ENCODE peak calls at places on chromosome 20, in ten cellular contexts. S, Q, G, B, I, T, O, R, K and Y are unnamed samples. For H3K4me1, the result is how much of the 10 kb centered on the place peaks cover.

GRCh38 chr20:1618954-1619550 is 757 bp downstream of the SIRPB1 start:
- DNase-seq in S (no peak), Q (no peak), G (no peak), B (peak), I (no peak), T (no peak), O (peak), R (no peak), K (no peak), Y (no peak)

GRCh38 chr20:8487715-8488114 is 355.6 kb downstream of the PLCB1 start:
- DNase-seq in S (no peak), Q (no peak), G (no peak), B (no peak), I (no peak), T (no peak), O (no peak), R (no peak), K (no peak), Y (no peak)

GRCh38 chr20:2141592-2142575 is 40.3 kb downstream of the STK35 start:
- DNase-seq in S (no peak), Q (no peak), G (no peak), B (no peak), I (no peak), T (no peak), O (no peak), R (no peak), K (no peak), Y (no peak)

GRCh38 chr20:43843096-43843964 is 71.3 kb upstream of the TOX2 start:
- DNase-seq in S (peak), Q (peak), G (no peak), B (peak), I (no peak), T (peak), O (peak), R (peak), K (peak), Y (no peak)

GRCh38 chr20:10639762-10640556 is 33.8 kb downstream of the JAG1 start:
- DNase-seq in S (no peak), Q (no peak), G (peak), B (no peak), I (no peak), T (no peak), O (no peak), R (no peak), K (no peak), Y (peak)

GRCh38 chr20:33664762-33665144 is 2.0 kb upstream of the ACTL10 start:
- DNase-seq in S (no peak), Q (no peak), G (no peak), B (no peak), I (no peak), T (no peak), O (no peak), R (no peak), K (no peak), Y (peak)

GRCh38 chr20:7772376-7772775 is 167.9 kb downstream of the HAO1 start:
- DNase-seq in S (peak), Q (peak), G (no peak), B (peak), I (no peak), T (peak), O (no peak), R (no peak), K (peak), Y (no peak)

GRCh38 chr20:37627767-37628130 is 66.1 kb upstream of the CTNNBL1 start:
- DNase-seq in S (no peak), Q (no peak), G (no peak), B (no peak), I (no peak), T (no peak), O (peak), R (no peak), K (no peak), Y (no peak)

GRCh38 chr20:59004763-59005522 is 2.1 kb downstream of the CTSZ start:
- DNase-seq in S (peak), Q (no peak), G (no peak), B (no peak), I (no peak), T (no peak), O (no peak), R (peak), K (no peak), Y (peak)

GRCh38 chr20:17953935-17954334 is 14.7 kb downstream of the SNX5 start:
- DNase-seq in S (no peak), Q (no peak), G (no peak), B (no peak), I (no peak), T (no peak), O (no peak), R (no peak), K (no peak), Y (no peak)
- H3K4me1 ChIP-seq in S (under half), Q (under half), G (under half), B (under half), I (under half), T (under half), O (under half), R (under half), K (under half), Y (under half)

DNA sequence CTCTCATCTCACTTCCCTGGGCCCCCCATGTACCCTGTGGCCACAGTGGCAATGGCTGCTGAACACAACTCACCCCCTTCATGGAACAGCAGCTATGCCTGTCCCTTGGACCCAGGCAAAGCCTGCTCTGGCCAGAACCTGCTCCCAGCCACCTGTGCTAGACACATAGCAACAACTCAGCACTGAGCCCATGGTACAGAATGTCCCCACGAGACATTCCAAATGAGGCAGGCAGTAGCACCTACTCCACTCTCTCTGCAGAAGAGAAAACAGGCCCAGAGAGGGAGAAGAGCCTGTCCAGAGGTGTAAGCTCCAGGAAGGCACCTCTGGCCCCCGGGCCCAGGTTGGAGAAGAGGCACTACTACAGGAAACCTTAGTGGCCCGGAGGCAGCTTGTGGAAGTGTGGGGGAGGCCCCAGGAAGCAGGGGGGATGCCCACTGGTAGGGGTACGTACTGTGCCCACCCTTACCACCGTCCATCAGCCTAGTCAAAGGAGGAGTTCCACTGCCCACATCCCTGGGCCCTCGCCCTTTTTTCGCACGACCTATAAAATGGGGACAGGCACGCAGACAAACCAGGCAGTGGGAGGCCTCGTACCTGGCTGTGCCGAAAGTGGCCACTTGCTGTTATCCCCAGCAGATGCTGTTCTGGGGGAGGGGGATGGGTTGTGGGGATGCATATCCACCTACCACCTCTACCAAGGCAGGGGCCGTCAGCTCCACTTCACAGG is 97.2 kb downstream of the ASXL1 start:
- DNase-seq in S (no peak), Q (no peak), G (no peak), B (no peak), I (no peak), T (no peak), O (no peak), R (no peak), K (no peak), Y (peak)
- H3K9ac ChIP-seq in S (no peak), Q (no peak), G (no peak), B (no peak), I (no peak), T (no peak), O (no peak), R (no peak), K (no peak), Y (no peak)

GRCh38 chr20:45971675-45972499 is at the start of gene ZNF335:
- DNase-seq in S (peak), Q (peak), G (peak), B (peak), I (peak), T (peak), O (peak), R (peak), K (peak), Y (peak)
- TF ChIP-seq CTCF in S (no peak), Q (no peak), G (peak), B (peak), I (no peak), T (no peak), O (no peak), R (peak), K (no peak), Y (peak)

GRCh38 chr20:49891486-49891885 is 23.8 kb downstream of the SPATA2 start:
- DNase-seq in S (no peak), Q (no peak), G (no peak), B (no peak), I (no peak), T (no peak), O (no peak), R (no peak), K (no peak), Y (no peak)
- H3K4me1 ChIP-seq in S (under half), Q (under half), G (under half), B (under half), I (under half), T (under half), O (under half), R (under half), K (under half), Y (under half)

GRCh38 chr20:50285376-50286173 is 94.9 kb downstream of the CEBPB start:
- DNase-seq in S (peak), Q (peak), G (no peak), B (peak), I (no peak), T (no peak), O (peak), R (no peak), K (peak), Y (peak)
- H3K9ac ChIP-seq in S (peak), Q (peak), G (no peak), B (peak), I (no peak), T (no peak), O (no peak), R (peak), K (peak), Y (no peak)

GRCh38 chr20:40938020-40938419 is 90.6 kb upstream of the TOP1 start:
- DNase-seq in S (no peak), Q (no peak), G (no peak), B (no peak), I (peak), T (no peak), O (no peak), R (no peak), K (no peak), Y (no peak)
- TF ChIP-seq CTCF in S (no peak), Q (peak), G (peak), B (no peak), I (peak), T (no peak), O (peak), R (no peak), K (no peak), Y (no peak)

DNA sequence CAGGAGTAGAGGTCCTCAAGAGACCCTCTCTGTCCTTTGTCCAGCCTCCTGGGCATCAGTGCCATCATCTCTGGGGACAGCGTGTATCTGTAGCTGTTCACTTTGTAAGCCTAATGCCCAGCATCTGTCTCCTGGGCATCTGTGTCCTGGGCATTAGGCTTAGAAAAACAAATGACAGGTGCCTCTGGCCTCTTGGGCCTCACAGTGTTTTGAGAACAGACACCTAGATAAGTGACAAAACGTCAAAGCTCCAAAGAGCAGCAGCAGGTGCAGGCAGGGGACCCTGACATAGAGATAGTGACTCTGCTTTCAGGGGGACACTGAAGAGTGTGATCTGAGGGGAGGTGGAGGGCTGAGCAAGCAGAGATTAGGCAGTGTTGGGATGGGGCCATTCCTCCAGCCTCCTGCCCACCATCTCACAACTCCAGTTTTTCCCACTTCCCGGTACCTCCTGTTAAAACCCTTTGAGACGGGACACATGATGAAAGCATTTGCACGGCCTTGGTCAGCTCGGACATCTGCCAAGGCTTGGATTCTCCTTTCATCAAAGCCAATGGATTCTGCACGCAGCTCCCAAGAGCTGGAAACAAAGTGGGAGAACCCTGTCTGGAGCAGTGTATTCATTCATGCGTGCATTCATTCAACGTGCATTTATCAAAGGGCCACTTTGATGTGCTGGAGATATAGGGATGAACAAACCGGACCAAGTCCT is 55.5 kb upstream of the CD93 start:
- DNase-seq in S (no peak), Q (no peak), G (no peak), B (no peak), I (no peak), T (no peak), O (no peak), R (no peak), K (peak), Y (no peak)
- H3K4me1 ChIP-seq in S (half or more), Q (under half), G (under half), B (under half), I (under half), T (half or more), O (under half), R (under half), K (under half), Y (under half)

DNA sequence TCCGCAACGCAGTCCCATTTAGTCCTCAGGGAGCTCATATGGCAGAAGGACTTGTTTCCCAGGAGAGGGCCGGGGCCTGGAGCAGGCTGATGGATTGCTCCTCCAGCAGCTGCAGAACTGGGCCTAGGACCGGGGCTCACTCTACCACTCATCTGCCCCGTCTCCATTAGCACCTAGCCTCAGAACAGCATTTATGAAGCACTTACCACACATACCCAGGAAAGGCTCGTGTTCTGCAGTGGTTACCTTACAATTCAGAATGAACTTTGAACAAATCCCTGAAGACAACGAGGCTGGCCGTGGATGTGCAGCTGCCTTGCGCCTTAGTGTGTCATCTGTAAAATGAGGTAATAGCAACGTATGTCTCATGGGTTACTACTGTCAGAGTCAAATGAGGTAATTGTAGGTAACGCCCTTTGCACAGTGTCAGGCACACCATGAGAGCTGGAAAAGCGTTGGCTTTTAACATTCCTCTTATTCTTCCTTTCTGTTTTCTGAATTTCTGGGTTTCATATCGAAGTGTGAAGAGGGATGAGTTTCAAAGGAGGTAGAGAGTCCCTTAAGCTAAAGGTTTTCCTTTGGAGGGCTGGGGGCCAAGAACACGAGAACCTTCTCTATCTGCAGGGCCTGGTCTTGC is 46.3 kb upstream of the CD93 start:
- DNase-seq in S (peak), Q (no peak), G (no peak), B (no peak), I (no peak), T (no peak), O (no peak), R (no peak), K (no peak), Y (no peak)
- H3K9ac ChIP-seq in S (peak), Q (no peak), G (no peak), B (no peak), I (no peak), T (no peak), O (no peak), R (no peak), K (no peak), Y (no peak)

DNA sequence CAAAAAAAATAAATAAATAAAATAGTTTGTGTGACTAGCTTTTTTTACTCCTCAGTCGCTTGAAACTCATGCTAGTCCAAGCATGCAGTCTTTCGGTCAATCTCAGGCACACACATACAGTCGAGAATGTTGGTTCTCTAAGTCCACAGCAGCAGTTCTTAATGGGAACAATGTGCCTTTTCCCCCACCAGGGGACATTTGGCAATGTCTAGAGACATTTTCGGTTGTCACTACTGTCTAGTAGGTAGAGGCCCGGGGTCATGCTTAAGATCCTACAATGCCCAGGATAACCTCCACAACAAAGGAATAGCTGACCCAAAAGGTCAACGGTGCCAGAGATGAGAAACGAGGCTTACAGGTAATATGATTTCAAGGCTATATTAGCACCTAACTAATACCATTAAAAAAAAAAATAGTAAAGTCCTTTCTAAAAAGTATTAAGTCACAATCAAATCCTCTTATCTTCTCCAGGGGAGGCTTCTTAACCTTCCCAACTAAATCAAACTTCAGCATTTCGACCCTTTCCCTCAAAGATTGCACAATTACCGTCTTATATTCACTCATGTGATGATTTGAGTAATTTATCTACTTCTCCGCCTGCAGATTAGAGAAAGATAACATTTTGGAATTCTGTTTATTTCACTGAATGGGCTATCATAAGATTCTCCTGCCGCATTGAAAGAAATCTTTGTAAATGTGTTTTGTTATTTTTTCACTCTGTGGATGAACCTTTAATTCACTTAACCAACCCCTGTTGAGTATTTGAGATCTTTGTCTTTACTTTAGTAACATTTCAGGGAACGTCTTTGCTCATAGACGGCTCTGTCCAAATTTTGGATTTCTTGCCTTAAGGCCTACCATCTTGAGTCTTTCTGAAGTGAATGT is 8.1 kb upstream of the SALL4 start:
- DNase-seq in S (no peak), Q (no peak), G (peak), B (no peak), I (peak), T (no peak), O (peak), R (no peak), K (no peak), Y (no peak)
- TF ChIP-seq CTCF in S (no peak), Q (no peak), G (peak), B (no peak), I (peak), T (no peak), O (peak), R (no peak), K (no peak), Y (no peak)

GRCh38 chr20:17636523-17637412 is 45.3 kb downstream of the RRBP1 start:
- DNase-seq in S (no peak), Q (no peak), G (peak), B (no peak), I (peak), T (no peak), O (no peak), R (no peak), K (no peak), Y (peak)

GRCh38 chr20:17638835-17639407 is 43.1 kb downstream of the RRBP1 start:
- DNase-seq in S (no peak), Q (no peak), G (no peak), B (no peak), I (no peak), T (no peak), O (no peak), R (no peak), K (no peak), Y (peak)

GRCh38 chr20:17637413-17637780 is 44.6 kb downstream of the RRBP1 start:
- DNase-seq in S (no peak), Q (no peak), G (no peak), B (no peak), I (no peak), T (no peak), O (no peak), R (no peak), K (no peak), Y (peak)

GRCh38 chr20:17640146-17640874 is 41.7 kb downstream of the RRBP1 start:
- DNase-seq in S (no peak), Q (no peak), G (no peak), B (no peak), I (no peak), T (no peak), O (no peak), R (no peak), K (no peak), Y (peak)

GRCh38 chr20:17637985-17638640 is 43.9 kb downstream of the RRBP1 start:
- DNase-seq in S (no peak), Q (no peak), G (no peak), B (no peak), I (no peak), T (no peak), O (no peak), R (no peak), K (no peak), Y (peak)
- H3K4me1 ChIP-seq in S (under half), Q (under half), G (under half), B (under half), I (under half), T (under half), O (under half), R (under half), K (under half), Y (under half)